ENCODE peak calls at places on chromosome 2, in nine cellular contexts. S is mucosa of descending colon, Y is fibroblast of the aortic adventitia, F is stomach, C is cardiac fibroblast, W is Calu3, G is GM12865, T is AG04449, P is A549. A is an unnamed sample.

GRCh38 chr2:167127135-167127534 is 238.9 kb downstream of the XIRP2 start:
- DNase-seq in S (no peak), Y (peak), F (no peak), C (peak), W (no peak), G (peak), T (no peak), P (no peak), A (no peak)

GRCh38 chr2:240523451-240524281 is 34.1 kb downstream of the ANKMY1 start:
- DNase-seq in S (no peak), Y (no peak), F (no peak), C (no peak), W (no peak), G (no peak), T (no peak), P (no peak), A (no peak)

GRCh38 chr2:37653805-37654378 is 17.6 kb downstream of the CDC42EP3 start:
- DNase-seq in S (peak), Y (no peak), F (no peak), C (no peak), W (no peak), G (peak), T (no peak), P (no peak), A (no peak)

GRCh38 chr2:237198144-237198900 is 112.6 kb downstream of the COPS8 start:
- DNase-seq in S (no peak), Y (peak), F (no peak), C (peak), W (no peak), G (no peak), T (no peak), P (no peak), A (peak)

GRCh38 chr2:44553456-44553855 is 191.7 kb downstream of the CAMKMT start:
- DNase-seq in S (no peak), Y (peak), F (no peak), C (peak), W (no peak), G (no peak), T (no peak), P (no peak), A (peak)

GRCh38 chr2:173118385-173118784 is 42.7 kb downstream of the MAP3K20 start:
- DNase-seq in S (no peak), Y (no peak), F (no peak), C (no peak), W (no peak), G (no peak), T (peak), P (no peak), A (no peak)

GRCh38 chr2:118539290-118539689 is 308.2 kb downstream of the EN1 start:
- DNase-seq in S (no peak), Y (peak), F (no peak), C (peak), W (peak), G (peak), T (no peak), P (no peak), A (peak)

GRCh38 chr2:158935617-158936016 is 32.8 kb upstream of the TANC1 start:
- DNase-seq in S (no peak), Y (no peak), F (no peak), C (no peak), W (no peak), G (no peak), T (no peak), P (no peak), A (no peak)

GRCh38 chr2:151071382-151071781 is 190.3 kb downstream of the RBM43 start:
- DNase-seq in S (no peak), Y (peak), F (no peak), C (peak), W (peak), G (no peak), T (no peak), P (no peak), A (peak)
- TF ChIP-seq CTCF in S (no peak), Y (peak), F (no peak), C (peak), W (peak), G (no peak), T (peak), P (peak), A (peak)

GRCh38 chr2:233098615-233099014 is 38.5 kb downstream of the INPP5D start:
- DNase-seq in S (no peak), Y (peak), F (peak), C (peak), W (peak), G (no peak), T (no peak), P (no peak), A (peak)
- TF ChIP-seq CTCF in S (no peak), Y (peak), F (peak), C (peak), W (peak), G (no peak), T (peak), P (peak), A (peak)

GRCh38 chr2:238415036-238415764 is 11.5 kb upstream of the ASB1 start:
- DNase-seq in S (no peak), Y (no peak), F (peak), C (no peak), W (no peak), G (peak), T (no peak), P (no peak), A (no peak)
- TF ChIP-seq CTCF in S (no peak), Y (no peak), F (no peak), C (no peak), W (no peak), G (no peak), T (no peak), P (no peak), A (no peak)

GRCh38 chr2:21165350-21165749 is 41.6 kb downstream of the TDRD15 start:
- DNase-seq in S (no peak), Y (no peak), F (no peak), C (no peak), W (no peak), G (no peak), T (no peak), P (no peak), A (peak)
- TF ChIP-seq CTCF in S (no peak), Y (no peak), F (no peak), C (peak), W (no peak), G (no peak), T (no peak), P (peak), A (peak)

GRCh38 chr2:74093426-74093825 is 54.3 kb downstream of the BOLA3 start:
- DNase-seq in S (no peak), Y (no peak), F (no peak), C (no peak), W (no peak), G (no peak), T (no peak), P (no peak), A (no peak)

GRCh38 chr2:74094291-74094690 is 53.4 kb downstream of the BOLA3 start:
- DNase-seq in S (no peak), Y (no peak), F (no peak), C (no peak), W (no peak), G (no peak), T (no peak), P (no peak), A (no peak)

GRCh38 chr2:74096061-74096460 is 51.7 kb downstream of the BOLA3 start:
- DNase-seq in S (no peak), Y (no peak), F (peak), C (no peak), W (no peak), G (no peak), T (no peak), P (no peak), A (no peak)

GRCh38 chr2:74093840-74094239 is 53.9 kb downstream of the BOLA3 start:
- DNase-seq in S (no peak), Y (no peak), F (no peak), C (no peak), W (no peak), G (no peak), T (no peak), P (no peak), A (no peak)

GRCh38 chr2:74095629-74096028 is 52.1 kb downstream of the BOLA3 start:
- DNase-seq in S (no peak), Y (no peak), F (no peak), C (no peak), W (no peak), G (no peak), T (no peak), P (no peak), A (no peak)
- TF ChIP-seq CTCF in S (no peak), Y (no peak), F (no peak), C (no peak), W (no peak), G (no peak), T (no peak), P (no peak), A (no peak)

GRCh38 chr2:145845207-145845894 is 1325.4 kb upstream of the ZEB2 start:
- DNase-seq in S (no peak), Y (peak), F (no peak), C (peak), W (no peak), G (no peak), T (no peak), P (no peak), A (no peak)
- TF ChIP-seq CTCF in S (no peak), Y (no peak), F (no peak), C (no peak), W (no peak), G (no peak), T (no peak), P (no peak), A (no peak)

DNA sequence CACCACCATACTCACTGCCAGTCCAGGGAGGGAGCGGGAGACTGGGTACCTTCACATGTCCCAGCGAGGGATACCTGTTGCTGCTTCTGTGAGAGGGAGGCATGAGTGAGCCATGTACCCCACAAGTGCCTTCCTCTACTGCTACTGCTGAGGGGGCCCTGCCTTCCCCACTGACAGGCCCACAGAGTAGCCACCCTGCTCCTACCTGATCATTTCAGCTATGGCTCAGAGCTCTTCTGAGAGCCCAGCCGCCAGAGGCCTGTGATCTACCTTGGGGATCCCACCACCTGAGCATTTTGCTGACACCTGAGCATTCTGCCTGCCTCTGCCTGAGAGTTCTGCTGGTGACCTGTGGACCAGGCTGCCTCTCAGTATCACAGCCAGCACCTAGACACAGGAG is 137.6 kb downstream of the FSIP2 start:
- DNase-seq in S (no peak), Y (no peak), F (no peak), C (no peak), W (no peak), G (no peak), T (no peak), P (no peak), A (no peak)
- TF ChIP-seq CTCF in S (no peak), Y (no peak), F (no peak), C (no peak), W (no peak), G (no peak), T (no peak), P (no peak), A (no peak)

A was measured in astrocyte of the spinal cord.